ENCODE peak calls at places on chromosome X, in ten cellular contexts. G is fibroblast of lung; D is left ventricle myocardium inferior; Q is naive thymus-derived CD4-positive, alpha-beta T cell; E is lung; Y is right lobe of liver; C is transverse colon; K is heart right ventricle; S is suprapubic skin; W is neuronal stem cell. H is an unnamed sample.
A peak's percentile ranks its signal among the peaks of the same experiment; 100 is the strongest.

GRCh38 chrX:116345953-116346352 is 90.5 kb upstream of the SLC6A14 start:
- DNase-seq in G (no peak), E (no peak), Y (no peak), Q (no peak), K (no peak), W (no peak), C (no peak), D (no peak), S (no peak), H (no peak)

GRCh38 chrX:152817082-152817744 is 13.3 kb downstream of the CETN2 start:
- DNase-seq in W (no peak), Q (no peak), E (no peak), Y (no peak), G (peak; percentile 50), K (no peak), D (no peak), C (peak; percentile 26), S (no peak), H (no peak)

GRCh38 chrX:118603981-118604380 is 108.4 kb downstream of the DOCK11 start:
- DNase-seq in Y (no peak), S (no peak), G (peak; percentile 70), K (peak; percentile 33), W (peak; percentile 38), Q (peak; percentile 35), D (no peak), E (peak; percentile 47), C (peak; percentile 26), H (peak; percentile 76)

GRCh38 chrX:96372313-96373046 is 312.2 kb upstream of the DIAPH2 start:
- DNase-seq in Y (no peak), W (peak; percentile 4), G (peak; percentile 79), S (no peak), K (no peak), C (no peak), Q (no peak), D (no peak), E (no peak), H (no peak)

GRCh38 chrX:54786972-54787371 is 11.1 kb downstream of the ITIH6 start:
- DNase-seq in S (no peak), D (no peak), K (no peak), Q (peak; percentile 41), C (peak; percentile 32), G (no peak), Y (no peak), W (no peak), E (no peak), H (no peak)

GRCh38 chrX:154043003-154043402 is 23.3 kb upstream of the IRAK1 start:
- DNase-seq in D (no peak), G (peak; percentile 66), K (no peak), Y (no peak), S (no peak), C (no peak), E (no peak), W (no peak), Q (no peak), H (no peak)

GRCh38 chrX:105758784-105759183 is 63.6 kb upstream of the NRK start:
- DNase-seq in Y (no peak), G (peak; percentile 62), C (no peak), Q (no peak), D (no peak), S (no peak), W (no peak), K (peak; percentile 3), E (no peak), H (no peak)

GRCh38 chrX:130654409-130654970 is 248.5 kb downstream of the ENOX2 start:
- DNase-seq in W (no peak), C (no peak), K (no peak), E (no peak), S (no peak), G (no peak), D (no peak), Q (no peak), Y (no peak), H (no peak)

GRCh38 chrX:13899607-13900006 is 82.7 kb upstream of the GPM6B start:
- DNase-seq in W (no peak), C (no peak), S (no peak), G (peak; percentile 92), Y (no peak), E (no peak), Q (no peak), D (no peak), K (no peak), H (no peak)

GRCh38 chrX:30065226-30065625 is 150.1 kb upstream of the MAGEB2 start:
- DNase-seq in C (no peak), E (no peak), Q (no peak), G (no peak), Y (no peak), S (no peak), K (no peak), D (no peak), W (no peak), H (no peak)

GRCh38 chrX:69616520-69617203 is 749 bp downstream of the EDA start:
- DNase-seq in Q (no peak), C (peak; percentile 18), G (no peak), S (peak; percentile 65), K (peak; percentile 6), W (no peak), E (no peak), D (peak; percentile 33), Y (peak; percentile 51), H (peak; percentile 66)

GRCh38 chrX:69615323-69615722 is 590 bp upstream of the EDA start:
- DNase-seq in S (peak; percentile 58), Q (no peak), K (no peak), C (no peak), Y (no peak), W (no peak), E (no peak), G (no peak), D (no peak), H (no peak)

GRCh38 chrX:69615779-69616519 is at the start of gene EDA:
- DNase-seq in K (peak; percentile 87), Q (peak; percentile 51), E (peak; percentile 80), G (peak; percentile 70), D (peak; percentile 87), W (peak; percentile 87), C (peak; percentile 87), Y (peak; percentile 84), S (peak; percentile 84), H (peak; percentile 92)

GRCh38 chrX:69614896-69615295 is 1.0 kb upstream of the EDA start:
- DNase-seq in G (no peak), D (no peak), S (no peak), K (peak; percentile 16), C (no peak), W (no peak), Q (no peak), Y (no peak), E (no peak), H (no peak)

DNA sequence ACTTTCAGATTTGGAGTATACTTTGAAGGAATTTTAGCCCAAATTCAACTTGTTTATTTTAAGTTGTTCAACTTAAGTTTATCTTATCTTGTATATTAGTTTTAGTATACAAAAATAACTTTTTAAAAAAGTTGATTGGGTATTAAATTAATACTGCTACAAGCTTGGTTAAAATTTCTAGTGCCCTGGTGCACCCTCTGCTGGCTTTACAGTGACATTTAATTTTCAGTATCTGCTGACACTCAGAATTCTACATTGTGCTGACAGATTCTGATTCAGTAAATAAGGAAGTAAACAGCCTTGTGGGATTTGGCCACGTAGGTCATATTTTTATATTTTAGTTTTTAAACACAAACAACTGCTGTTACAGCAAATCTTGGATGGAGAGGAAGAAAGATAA is 2.9 kb downstream of the EDA start:
- DNase-seq in S (no peak), D (no peak), C (peak; percentile 11), Q (no peak), K (peak; percentile 25), G (peak; percentile 28), E (no peak), W (no peak), Y (no peak), H (no peak)
- H3K9me3 ChIP-seq in S (no peaks in the 10 kb centered on the region), D (no peaks in the 10 kb centered on the region), C (no peaks in the 10 kb centered on the region), Q (no peaks in the 10 kb centered on the region), K (no peaks in the 10 kb centered on the region), G (no peaks in the 10 kb centered on the region), E (no peaks in the 10 kb centered on the region), W (no peaks in the 10 kb centered on the region), Y (no peaks in the 10 kb centered on the region), H (no peaks in the 10 kb centered on the region)

GRCh38 chrX:122092978-122093377 is 1045.6 kb downstream of the GLUD2 start:
- DNase-seq in E (no peak), Y (no peak), C (no peak), S (no peak), W (no peak), Q (no peak), G (no peak), K (no peak), D (no peak), H (no peak)
- H3K9me3 ChIP-seq in E (no peaks in the 10 kb centered on the region), Y (no peaks in the 10 kb centered on the region), C (no peaks in the 10 kb centered on the region), S (no peaks in the 10 kb centered on the region), W (peaks cover 2% of the 10 kb centered on the region), Q (no peaks in the 10 kb centered on the region), G (no peaks in the 10 kb centered on the region), K (no peaks in the 10 kb centered on the region), D (peaks cover 4% of the 10 kb centered on the region), H (no peaks in the 10 kb centered on the region)

DNA sequence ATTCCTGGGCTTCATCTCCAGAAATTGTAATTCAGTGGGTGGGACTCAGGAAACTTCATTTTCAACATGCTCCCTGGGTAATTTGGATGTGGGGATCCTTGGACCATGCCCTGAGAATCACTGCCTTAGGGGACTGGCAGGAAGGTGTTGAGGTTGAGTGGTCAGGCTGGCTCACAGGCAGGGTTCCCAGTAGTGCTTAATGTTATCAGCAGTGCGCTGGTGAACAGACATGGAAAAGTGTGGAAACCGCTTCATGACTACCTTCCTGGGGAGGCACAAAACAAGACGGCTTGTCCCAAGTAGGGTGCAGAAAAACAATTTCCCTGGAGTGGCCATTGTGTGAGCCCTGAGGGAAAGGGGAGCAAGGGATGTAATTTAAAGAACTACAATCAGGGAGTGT is 31.4 kb downstream of the SUPT20HL1 start:
- DNase-seq in G (no peak), W (no peak), Y (no peak), D (no peak), S (no peak), E (no peak), C (no peak), Q (no peak), K (peak; percentile 7), H (no peak)
- H3K9me3 ChIP-seq in G (no peaks in the 10 kb centered on the region), W (no peaks in the 10 kb centered on the region), Y (no peaks in the 10 kb centered on the region), D (no peaks in the 10 kb centered on the region), S (no peaks in the 10 kb centered on the region), E (no peaks in the 10 kb centered on the region), C (no peaks in the 10 kb centered on the region), Q (no peaks in the 10 kb centered on the region), K (no peaks in the 10 kb centered on the region), H (no peaks in the 10 kb centered on the region)

DNA sequence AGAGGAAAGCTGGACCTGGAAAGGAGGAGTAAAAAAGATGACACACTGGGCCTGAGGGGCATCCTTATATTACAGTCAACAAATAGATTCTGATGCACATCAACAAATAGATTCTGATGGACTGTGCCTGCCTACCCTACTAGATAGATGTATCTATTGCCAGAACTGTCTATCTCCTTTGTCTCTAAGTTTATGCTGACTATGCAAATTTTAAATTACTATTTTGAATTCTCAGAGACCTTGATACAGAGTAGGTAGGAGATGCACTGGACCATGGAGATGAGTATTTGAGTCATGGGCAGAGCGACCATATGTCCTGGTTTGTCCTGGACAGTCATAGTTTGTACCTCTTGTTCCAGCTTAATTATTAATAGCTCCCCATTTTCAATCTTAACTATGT is 247.8 kb upstream of the PPP1R2C start:
- DNase-seq in K (no peak), S (no peak), W (no peak), G (no peak), Y (no peak), E (no peak), Q (no peak), D (no peak), C (no peak), H (no peak)
- H3K9me3 ChIP-seq in K (no peaks in the 10 kb centered on the region), S (no peaks in the 10 kb centered on the region), W (no peaks in the 10 kb centered on the region), G (no peaks in the 10 kb centered on the region), Y (no peaks in the 10 kb centered on the region), E (no peaks in the 10 kb centered on the region), Q (no peaks in the 10 kb centered on the region), D (peaks cover 6% of the 10 kb centered on the region), C (no peaks in the 10 kb centered on the region), H (no peaks in the 10 kb centered on the region)